ENCODE peak calls at places on chromosome 17, in eight cellular contexts. A is activated CD8-positive, alpha-beta memory T cell treated with anti-CD3 and anti-CD28 coated beads, Interleukin-2, amount 50 U/mL, for 48 hours; T is ELR; I is thoracic aorta; S is astrocyte of the spinal cord; E is left ventricle myocardium superior; X is germinal center; C is stimulated activated CD8-positive, alpha-beta memory T cell treated with anti-CD3 and anti-CD28 coated beads, Interleukin-4, amount 100 ng/mL, for 1 hour. H is an unnamed sample.

GRCh38 chr17:69326302-69327059 is 452 bp downstream of the ABCA5 start:
- DNase-seq in E (no peak), A (no peak), X (no peak), I (peak), S (peak), C (no peak), T (peak), H (no peak)

GRCh38 chr17:7223375-7223774 is 3.6 kb downstream of the ACADVL start:
- DNase-seq in T (peak), E (no peak), I (no peak), S (no peak), C (no peak), A (no peak), X (no peak), H (no peak)

GRCh38 chr17:19321481-19322128 is 40.9 kb downstream of the B9D1 start:
- DNase-seq in X (no peak), T (no peak), I (no peak), S (no peak), C (no peak), E (no peak), A (no peak), H (no peak)

GRCh38 chr17:64984776-64985521 is 65.7 kb upstream of the LRRC37A3 start:
- DNase-seq in E (no peak), T (peak), X (no peak), A (peak), S (no peak), I (no peak), C (peak), H (peak)

GRCh38 chr17:30997270-30997669 is 26.4 kb downstream of the RNF135 start:
- DNase-seq in X (no peak), C (no peak), T (no peak), E (no peak), I (no peak), A (no peak), S (no peak), H (no peak)

GRCh38 chr17:67974186-67974585 is 22.1 kb downstream of the C17orf58 start:
- DNase-seq in C (no peak), X (no peak), A (no peak), T (no peak), I (no peak), S (no peak), E (no peak), H (no peak)

GRCh38 chr17:79420318-79421243 is 190.3 kb downstream of the RBFOX3 start:
- DNase-seq in C (no peak), A (no peak), I (no peak), X (no peak), S (no peak), E (no peak), T (peak), H (peak)

GRCh38 chr17:62794666-62794971 is 13.5 kb downstream of the MARCHF10 start:
- DNase-seq in X (no peak), S (no peak), I (no peak), C (no peak), A (no peak), E (no peak), T (no peak), H (no peak)

GRCh38 chr17:79126139-79126538 is 51.5 kb downstream of the ENGASE start:
- DNase-seq in X (no peak), S (no peak), I (no peak), A (no peak), T (peak), E (no peak), C (no peak), H (no peak)